ENCODE peak calls at places on chromosomes 2 and 18, in eight cellular contexts. M is fibroblast of pulmonary artery, H is fibroblast of the aortic adventitia, C is tibial artery, K is astrocyte, Z is neural progenitor cell, W is bronchial epithelial cell, T is transverse colon. Y is an unnamed sample.

GRCh38 chr2:198483046-198483445 is 678.7 kb downstream of the PLCL1 start:
- DNase-seq in K (no peak), C (no peak), T (no peak), H (no peak), Z (no peak), W (no peak), M (no peak), Y (no peak)

GRCh38 chr2:42809131-42809875 is 16.9 kb upstream of the HAAO start:
- DNase-seq in Z (no peak), W (peak), C (no peak), K (no peak), H (no peak), M (no peak), T (peak), Y (no peak)

GRCh38 chr2:233430091-233430490 is 75.8 kb downstream of the DGKD start:
- DNase-seq in C (no peak), T (no peak), Z (no peak), M (peak), W (no peak), K (peak), H (peak), Y (peak)

GRCh38 chr18:58051765-58052460 is 7.9 kb downstream of the NEDD4L start:
- DNase-seq in M (peak), K (no peak), T (no peak), Z (no peak), H (peak), C (no peak), W (peak), Y (no peak)

GRCh38 chr2:72901426-72901825 is 14.2 kb downstream of the SPR start:
- DNase-seq in M (no peak), K (no peak), H (no peak), C (no peak), W (no peak), Z (no peak), T (no peak), Y (no peak)

GRCh38 chr18:42413870-42414269 is 458.8 kb downstream of the PIK3C3 start:
- DNase-seq in Z (no peak), H (peak), T (no peak), K (peak), M (peak), W (peak), C (no peak), Y (peak)

GRCh38 chr2:132542953-132543569 is 126.5 kb downstream of the GPR39 start:
- DNase-seq in M (no peak), T (no peak), H (peak), Z (peak), W (peak), K (no peak), C (no peak), Y (peak)

GRCh38 chr2:31127931-31128330 is 10.3 kb downstream of the GALNT14 start:
- DNase-seq in H (no peak), K (no peak), C (no peak), W (no peak), Z (no peak), T (no peak), M (no peak), Y (no peak)

GRCh38 chr18:29651121-29651675 is 1391.3 kb downstream of the DSC3 start:
- DNase-seq in C (no peak), H (peak), T (no peak), W (peak), M (peak), Z (no peak), K (peak), Y (no peak)

GRCh38 chr2:30272761-30273573 is 41.6 kb downstream of the LBH start:
- DNase-seq in C (no peak), T (peak), H (peak), W (peak), Z (no peak), K (peak), M (peak), Y (peak)

GRCh38 chr2:107132746-107133145 is 246.8 kb upstream of the ST6GAL2 start:
- DNase-seq in T (no peak), C (no peak), H (no peak), Z (no peak), M (no peak), K (no peak), W (no peak), Y (no peak)

GRCh38 chr2:40367652-40368051 is 84.2 kb downstream of the SLC8A1 start:
- DNase-seq in H (peak), M (peak), Z (no peak), K (peak), W (peak), C (no peak), T (no peak), Y (peak)

GRCh38 chr18:28331551-28331950 is 154.6 kb upstream of the CDH2 start:
- DNase-seq in Z (no peak), H (no peak), W (no peak), C (no peak), M (no peak), T (no peak), K (peak), Y (no peak)

GRCh38 chr2:119008108-119008507 is 66.1 kb downstream of the MARCO start:
- DNase-seq in C (no peak), Z (no peak), H (no peak), K (no peak), M (no peak), W (peak), T (no peak), Y (no peak)
- TF ChIP-seq CTCF in C (no peak), Z (no peak), H (no peak), K (no peak), M (no peak), W (peak), T (peak), Y (no peak)

DNA sequence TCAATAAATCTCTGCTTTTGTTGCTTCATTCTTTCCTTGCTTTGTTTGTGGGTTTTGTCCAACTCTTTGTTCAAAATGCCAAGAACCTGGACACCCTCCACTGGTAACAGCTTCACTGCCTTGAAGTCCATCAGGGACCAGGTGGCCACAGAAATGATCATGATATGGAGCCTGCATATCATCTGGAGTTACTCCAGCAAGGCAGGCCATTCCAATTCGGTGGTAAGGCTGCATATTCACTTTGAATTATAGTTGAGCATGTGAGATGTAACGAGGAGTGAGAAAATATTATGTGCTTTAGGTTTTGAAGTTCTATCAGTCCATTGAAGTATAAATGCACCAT is 26.3 kb upstream of the SPATA3 start:
- DNase-seq in C (no peak), H (no peak), K (no peak), T (no peak), Z (no peak), W (no peak), M (no peak), Y (no peak)
- H3K4me3 ChIP-seq in C (no peak), H (no peak), K (no peak), T (no peak), Z (no peak), W (no peak), M (no peak), Y (peak)

DNA sequence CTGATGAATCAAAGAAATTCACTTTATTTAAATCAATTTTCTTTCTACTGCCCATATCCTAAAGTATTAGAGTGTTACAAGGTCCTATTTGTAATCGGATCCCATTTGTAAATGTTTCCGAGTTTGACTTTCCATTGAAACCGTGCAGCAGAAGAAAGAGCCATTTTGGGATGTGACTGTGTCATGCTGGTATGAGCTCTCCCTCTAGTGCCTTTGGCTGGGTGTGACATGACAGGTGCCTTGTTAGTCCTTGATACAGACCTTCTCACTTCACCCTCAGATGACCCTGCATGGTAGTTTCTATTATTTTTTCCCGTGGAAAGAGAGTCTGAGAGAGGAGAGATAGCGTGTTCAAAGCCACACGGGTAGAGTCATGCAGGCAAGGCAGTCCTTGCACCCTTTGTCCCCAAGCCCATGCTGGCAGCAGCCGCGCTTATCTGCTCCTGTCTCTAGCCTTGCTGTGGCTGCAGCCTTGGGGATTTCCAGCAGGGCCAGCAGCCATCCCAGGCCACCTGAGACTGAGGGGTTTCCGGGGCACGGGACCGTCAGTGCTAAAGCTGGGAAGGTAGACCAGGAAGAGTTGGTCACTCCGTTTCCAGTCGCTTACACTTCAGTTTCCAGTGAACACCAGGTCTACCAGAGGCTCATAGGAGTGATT is 21.4 kb downstream of the CHMP1B start:
- DNase-seq in C (no peak), K (no peak), T (no peak), W (peak), H (peak), Z (peak), M (peak), Y (no peak)
- TF ChIP-seq CTCF in C (no peak), K (peak), T (peak), W (peak), H (peak), Z (peak), M (peak), Y (peak)

GRCh38 chr2:422676-423435 is 135.0 kb upstream of the ALKAL2 start:
- DNase-seq in C (no peak), W (no peak), K (no peak), H (no peak), M (no peak), Z (no peak), T (no peak), Y (no peak)

GRCh38 chr2:425947-426346 is 138.1 kb upstream of the ALKAL2 start:
- DNase-seq in Z (no peak), C (no peak), H (no peak), K (no peak), W (no peak), M (no peak), T (no peak), Y (no peak)

GRCh38 chr2:423479-423878 is 135.6 kb upstream of the ALKAL2 start:
- DNase-seq in K (no peak), M (no peak), T (no peak), C (no peak), W (no peak), H (no peak), Z (no peak), Y (no peak)

GRCh38 chr2:421406-421805 is 133.5 kb upstream of the ALKAL2 start:
- DNase-seq in C (no peak), W (no peak), M (no peak), K (no peak), Z (no peak), H (no peak), T (no peak), Y (no peak)

DNA sequence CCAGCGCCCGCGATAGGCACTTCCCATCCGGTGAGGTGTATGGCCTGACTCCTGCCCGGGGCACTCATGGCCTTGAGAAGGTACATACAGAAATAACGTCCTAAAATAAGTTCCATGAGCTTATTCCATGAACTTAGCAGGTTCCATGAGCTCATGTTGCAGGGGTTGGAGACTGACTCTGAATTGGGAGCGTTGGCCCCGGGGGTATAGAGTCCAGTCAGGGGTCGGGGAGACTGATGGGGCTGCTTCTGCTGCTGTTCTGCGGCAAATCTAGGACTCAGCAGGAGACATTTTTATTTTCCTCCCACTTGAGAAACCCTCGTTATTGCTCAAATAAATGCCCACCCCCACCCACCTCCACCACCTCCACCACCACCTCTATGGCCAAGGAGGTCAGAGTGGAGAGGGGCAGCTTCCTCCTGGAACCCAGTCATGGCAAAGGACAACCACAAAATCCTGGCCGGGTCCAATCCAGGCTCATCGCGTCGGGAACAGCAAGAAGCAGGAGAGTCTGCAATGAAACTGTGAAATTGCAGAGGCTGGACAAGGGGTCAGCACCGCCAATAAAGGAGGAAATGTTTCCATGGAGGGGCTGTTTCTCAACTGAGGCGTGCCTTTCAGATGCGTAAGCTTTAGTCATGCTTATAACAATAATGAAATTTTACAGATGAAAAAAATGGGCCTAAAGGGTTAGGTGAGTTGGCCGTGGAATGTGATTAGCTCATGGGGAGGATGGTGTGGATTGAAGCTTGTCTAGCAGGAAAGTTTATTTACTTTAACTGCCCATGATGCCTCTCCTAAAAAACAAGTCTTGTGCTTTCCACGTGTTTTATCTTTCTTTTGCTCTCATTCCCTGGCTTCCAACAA is 136.6 kb upstream of the ALKAL2 start:
- DNase-seq in M (no peak), Z (no peak), K (peak), H (no peak), T (no peak), C (no peak), W (peak), Y (no peak)
- H3K4me3 ChIP-seq in M (no peak), Z (no peak), K (peak), H (no peak), T (no peak), C (no peak), W (no peak), Y (no peak)

GRCh38 chr2:37180640-37181039 is 7.8 kb downstream of the SULT6B1 start:
- DNase-seq in H (no peak), Z (no peak), T (no peak), M (no peak), K (no peak), W (no peak), C (no peak), Y (no peak)

GRCh38 chr2:37181726-37182684 is 6.5 kb downstream of the SULT6B1 start:
- DNase-seq in C (no peak), Z (no peak), T (no peak), M (no peak), H (peak), W (no peak), K (peak), Y (peak)

GRCh38 chr2:37180006-37180639 is 8.3 kb downstream of the SULT6B1 start:
- DNase-seq in T (no peak), C (no peak), Z (no peak), M (no peak), H (peak), W (peak), K (no peak), Y (peak)
- TF ChIP-seq CTCF in T (no peak), C (no peak), Z (peak), M (no peak), H (no peak), W (no peak), K (no peak), Y (no peak)

GRCh38 chr2:127087780-127088495 is 19.0 kb downstream of the BIN1 start:
- DNase-seq in T (no peak), H (no peak), K (no peak), M (no peak), W (no peak), C (no peak), Z (no peak), Y (no peak)
- H3K4me3 ChIP-seq in T (no peak), H (no peak), K (peak), M (no peak), W (no peak), C (no peak), Z (no peak), Y (peak)

GRCh38 chr2:197378494-197378972 is 56.3 kb downstream of the SF3B1 start:
- DNase-seq in K (peak), W (peak), T (peak), H (peak), C (no peak), M (peak), Z (peak), Y (peak)
- TF ChIP-seq CTCF in K (peak), W (peak), T (peak), H (peak), C (peak), M (peak), Z (peak), Y (peak)

GRCh38 chr2:10278029-10278762 is 24.5 kb upstream of the HPCAL1 start:
- DNase-seq in K (peak), M (peak), W (no peak), C (peak), H (no peak), Z (no peak), T (peak), Y (peak)

GRCh38 chr2:10277293-10278028 is 25.2 kb upstream of the HPCAL1 start:
- DNase-seq in H (no peak), M (peak), T (no peak), Z (no peak), W (no peak), K (no peak), C (no peak), Y (no peak)

GRCh38 chr2:10279472-10279870 is 23.2 kb upstream of the HPCAL1 start:
- DNase-seq in T (no peak), M (no peak), W (no peak), C (no peak), K (no peak), Z (no peak), H (no peak), Y (no peak)

GRCh38 chr2:10279946-10280463 is 22.7 kb upstream of the HPCAL1 start:
- DNase-seq in M (no peak), T (no peak), Z (no peak), W (no peak), K (no peak), C (no peak), H (no peak), Y (no peak)

DNA sequence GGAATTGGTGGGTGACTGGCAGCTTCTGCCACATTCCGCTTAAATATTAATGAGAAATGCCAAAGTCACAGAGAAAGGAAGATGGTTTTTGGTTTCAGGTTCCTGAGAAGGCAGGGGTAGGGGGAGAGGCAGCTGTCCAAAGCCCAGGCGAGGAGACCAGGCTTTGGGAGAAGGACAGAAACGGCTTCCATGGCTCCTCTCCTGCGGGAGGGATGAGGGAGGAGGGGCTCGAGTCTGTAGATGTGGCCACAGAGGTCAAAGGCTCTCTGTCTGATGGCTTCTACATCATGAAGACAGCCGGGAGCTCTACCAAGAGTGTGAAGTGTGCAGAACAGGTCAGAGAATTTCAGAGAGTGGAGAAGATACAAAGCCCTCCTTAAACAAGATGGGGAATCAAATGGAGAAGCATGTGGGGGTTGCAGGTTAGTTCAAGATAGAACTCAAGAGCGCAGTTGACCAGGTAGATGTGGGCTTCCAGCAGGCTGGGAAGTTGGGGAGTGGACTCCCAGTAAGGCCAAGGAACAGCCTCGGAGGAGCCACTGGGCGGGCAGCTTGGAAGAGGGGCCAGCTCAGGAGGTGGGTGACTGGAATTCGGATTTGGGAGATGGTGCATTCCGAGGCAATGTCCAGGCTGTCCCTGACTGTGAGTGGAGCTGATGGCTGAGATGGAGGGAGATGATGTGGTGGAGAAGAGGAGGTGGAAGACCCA is 23.8 kb upstream of the HPCAL1 start:
- DNase-seq in C (no peak), M (no peak), H (no peak), W (no peak), T (no peak), K (no peak), Z (no peak), Y (no peak)
- H3K4me3 ChIP-seq in C (no peak), M (no peak), H (no peak), W (no peak), T (no peak), K (no peak), Z (no peak), Y (no peak)

DNA sequence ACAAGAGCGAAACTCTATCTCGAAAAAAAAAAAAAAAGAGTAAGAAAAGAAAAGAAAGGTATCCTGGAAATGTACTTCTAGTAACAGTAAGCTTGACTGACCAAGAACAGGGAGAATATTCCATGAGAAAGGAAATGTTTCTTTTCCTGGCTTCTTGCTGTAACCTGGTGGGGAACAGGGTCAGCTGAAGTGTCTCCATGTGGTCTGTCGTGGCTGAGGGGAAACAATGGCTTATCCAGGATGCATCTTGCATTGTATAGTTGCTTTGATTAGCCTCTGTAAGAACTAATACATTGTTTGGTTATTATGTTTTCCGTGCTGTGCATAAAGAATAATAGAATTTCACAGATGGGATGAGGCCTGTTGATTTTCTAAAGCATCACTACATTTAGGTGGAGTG is 4.9 kb downstream of the CREG2 start:
- DNase-seq in W (no peak), K (no peak), C (no peak), H (no peak), T (no peak), M (no peak), Z (no peak), Y (no peak)
- TF ChIP-seq CTCF in W (no peak), K (no peak), C (no peak), H (no peak), T (no peak), M (no peak), Z (no peak), Y (no peak)

Y was measured in fibroblast of villous mesenchyme.